ENCODE peak calls at places on chromosomes 1 and 21, in eight cellular contexts. H, G, L, T, C, Y, M and O are unnamed samples.
A peak's percentile ranks its signal among the peaks of the same experiment; 100 is the strongest.

GRCh38 chr1:222631611-222632208 is 13.8 kb downstream of the MIA3 start:
- ATAC-seq in H (no peak), G (no peak), L (no peak), T (no peak), C (no peak), Y (no peak), M (no peak), O (no peak)

GRCh38 chr1:21012937-21013336 is 163.8 kb downstream of the EIF4G3 start:
- ATAC-seq in H (no peak), G (no peak), L (no peak), T (no peak), C (no peak), Y (no peak), M (no peak), O (no peak)

GRCh38 chr1:84749427-84749826 is 59.2 kb upstream of the SSX2IP start:
- ATAC-seq in H (no peak), G (no peak), L (no peak), T (no peak), C (no peak), Y (no peak), M (no peak), O (no peak)

GRCh38 chr1:23431431-23431830 is 6.9 kb upstream of the TCEA3 start:
- ATAC-seq in H (no peak), G (no peak), L (no peak), T (no peak), C (no peak), Y (no peak), M (no peak), O (no peak)

GRCh38 chr1:115666702-115667101 is 24.9 kb downstream of the VANGL1 start:
- ATAC-seq in H (no peak), G (no peak), L (no peak), T (no peak), C (no peak), Y (no peak), M (no peak), O (peak; percentile 51)

GRCh38 chr1:211912064-211912463 is 81.5 kb upstream of the LPGAT1 start:
- ATAC-seq in H (no peak), G (no peak), L (peak; percentile 9), T (no peak), C (no peak), Y (no peak), M (no peak), O (no peak)

GRCh38 chr1:103156966-103157365 is 48.6 kb upstream of the COL11A1 start:
- ATAC-seq in H (no peak), G (peak; percentile 88), L (no peak), T (no peak), C (no peak), Y (no peak), M (no peak), O (no peak)

GRCh38 chr1:106620521-106620954 is 435.9 kb upstream of the PRMT6 start:
- ATAC-seq in H (no peak), G (no peak), L (no peak), T (no peak), C (no peak), Y (no peak), M (peak; percentile 22), O (peak; percentile 10)

GRCh38 chr1:79323240-79324025 is 316.9 kb upstream of the ADGRL4 start:
- ATAC-seq in H (no peak), G (no peak), L (no peak), T (no peak), C (no peak), Y (no peak), M (no peak), O (peak; percentile 79)
- H3K27ac ChIP-seq in H (no peak overlapping the region), G (no peak overlapping the region), L (no peak overlapping the region), T (no peak overlapping the region), C (no peak overlapping the region), Y (no peak overlapping the region), M (no peak overlapping the region), O (no peak overlapping the region)

DNA sequence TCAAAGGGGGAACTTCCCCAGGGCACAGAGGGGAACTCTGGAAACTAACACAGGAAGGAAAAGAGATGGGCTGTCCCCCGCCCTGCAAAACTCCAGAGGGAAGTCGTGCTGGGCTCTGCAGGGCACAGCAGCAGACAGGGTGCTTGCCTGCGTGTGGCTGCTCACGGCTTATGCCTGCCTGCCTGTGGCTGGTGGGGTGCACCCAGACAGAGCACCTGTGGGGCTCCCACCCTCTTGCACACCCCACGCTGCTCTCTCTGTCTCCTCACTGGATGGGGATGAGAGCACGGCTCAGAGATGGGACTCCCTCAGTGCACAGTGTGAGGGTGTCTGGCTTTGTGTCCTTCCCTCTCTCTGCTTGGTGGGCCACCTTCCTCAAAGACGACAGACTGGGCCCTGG is 13.5 kb upstream of the ETV3L start:
- ATAC-seq in H (no peak), G (peak; percentile 14), L (no peak), T (no peak), C (no peak), Y (no peak), M (no peak), O (peak; percentile 27)
- TF ChIP-seq POLR2AphosphoS5 in H (no peak), G (no peak), L (no peak), T (no peak), C (no peak), Y (no peak), M (no peak), O (no peak)

GRCh38 chr1:48472747-48473146 is 743 bp upstream of the SPATA6 start:
- ATAC-seq in H (no peak), G (no peak), L (no peak), T (no peak), C (no peak), Y (no peak), M (no peak), O (no peak)
- H3K27ac ChIP-seq in H (no peak overlapping the region), G (peak overlapping the region; percentile 90), L (peak overlapping the region; percentile 0), T (no peak overlapping the region), C (no peak overlapping the region), Y (no peak overlapping the region), M (peak overlapping the region; percentile 86), O (peak overlapping the region; percentile 93)

DNA sequence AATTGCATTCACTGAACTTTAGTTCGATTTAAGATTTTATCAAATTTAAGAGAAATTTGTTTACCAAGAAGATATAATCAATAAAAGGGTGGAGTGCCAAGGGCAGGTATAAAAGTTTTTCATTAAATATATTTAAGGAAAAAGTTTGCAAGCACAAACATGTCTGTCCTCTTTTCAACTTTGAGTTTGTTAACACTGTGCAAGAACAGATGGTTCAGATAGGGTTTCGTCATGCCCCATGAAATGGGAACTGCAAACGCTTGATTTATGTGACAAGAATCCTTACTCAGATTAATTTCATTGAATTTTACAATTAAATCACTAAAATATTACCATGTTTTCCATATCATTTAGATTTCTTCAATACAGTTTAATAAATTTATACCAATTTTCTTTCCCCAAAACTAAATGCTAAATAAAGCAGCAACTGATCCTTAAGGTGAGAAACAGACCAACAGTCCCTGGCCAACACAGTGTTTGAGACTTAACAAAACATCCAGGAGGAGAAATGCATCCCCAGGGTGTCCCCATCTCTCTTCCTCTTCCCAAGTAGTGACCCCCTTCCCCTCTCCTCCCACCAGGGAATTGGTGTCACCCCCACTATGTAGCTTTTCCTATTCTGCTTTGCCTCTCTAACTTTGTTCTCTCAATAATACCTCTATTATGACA is 293.0 kb downstream of the LTN1 start:
- ATAC-seq in H (no peak), G (no peak), L (no peak), T (no peak), C (no peak), Y (no peak), M (no peak), O (no peak)
- TF ChIP-seq POLR2AphosphoS5 in H (no peak), G (no peak), L (no peak), T (no peak), C (no peak), Y (no peak), M (no peak), O (no peak)

DNA sequence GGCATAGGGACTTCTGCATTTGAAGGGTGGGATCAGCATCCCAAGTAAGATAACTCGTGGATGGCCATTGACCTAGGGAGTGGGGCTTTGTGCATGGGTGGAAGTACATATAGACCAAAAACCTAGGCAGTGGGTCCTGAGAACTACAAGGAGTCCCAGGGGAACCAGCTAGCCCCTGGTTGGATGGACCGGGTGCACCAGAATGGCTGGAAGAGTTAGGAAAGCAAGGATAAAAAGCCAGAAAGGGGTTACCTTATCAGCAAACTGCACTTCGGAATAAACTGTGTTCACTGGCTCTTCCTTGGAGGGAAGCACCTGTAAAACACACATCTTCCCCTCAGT is 26.6 kb upstream of the SLAMF6 start:
- ATAC-seq in H (peak; percentile 11), G (no peak), L (no peak), T (no peak), C (no peak), Y (no peak), M (no peak), O (no peak)
- H3K27ac ChIP-seq in H (peak overlapping the region; percentile 98), G (no peak overlapping the region), L (no peak overlapping the region), T (no peak overlapping the region), C (no peak overlapping the region), Y (peak overlapping the region; percentile 81), M (no peak overlapping the region), O (no peak overlapping the region)

DNA sequence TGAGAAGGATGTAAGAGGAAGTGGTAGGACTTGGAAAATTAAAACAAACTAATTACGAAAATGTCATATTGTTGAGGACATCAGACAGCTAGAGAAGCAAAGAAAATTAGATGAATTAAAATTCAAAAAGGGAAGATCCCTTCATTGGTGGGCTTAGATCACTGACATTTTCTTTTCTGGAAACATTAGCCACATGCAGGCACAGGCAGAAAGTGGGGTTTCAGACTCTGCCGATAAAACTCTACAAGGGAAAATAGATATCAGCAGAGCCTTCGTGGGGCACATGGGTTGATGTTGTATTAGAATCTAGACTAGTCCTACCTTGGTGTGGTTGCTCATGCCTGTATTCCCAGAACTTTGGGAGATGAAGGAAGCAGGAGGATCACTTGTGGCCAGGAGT is 12.4 kb upstream of the RGS1 start:
- ATAC-seq in H (no peak), G (no peak), L (no peak), T (no peak), C (no peak), Y (no peak), M (no peak), O (no peak)
- TF ChIP-seq POLR2AphosphoS5 in H (no peak), G (no peak), L (no peak), T (no peak), C (no peak), Y (no peak), M (no peak), O (no peak)